ENCODE peak calls at places on chromosome 16, in six cellular contexts. One of them, this sample, is unnamed.

GRCh38 chr16:21574372-21574771 is 25.0 kb upstream of the METTL9 start:
- DNase-seq in pancreas: no peak
- DNase-seq in epithelial cell of esophagus: no peak
- DNase-seq in ovary: no peak
- DNase-seq in NB4: no peak
- DNase-seq in BJ: no peak
- DNase-seq in this sample: no peak

GRCh38 chr16:89502319-89502843 is 5.8 kb upstream of the SPG7 start:
- DNase-seq in pancreas: peak
- DNase-seq in NB4: no peak
- DNase-seq in epithelial cell of esophagus: peak
- DNase-seq in ovary: no peak
- DNase-seq in BJ: no peak
- DNase-seq in this sample: no peak

GRCh38 chr16:14286381-14287230 is 215.5 kb downstream of the MRTFB start:
- DNase-seq in BJ: no peak
- DNase-seq in NB4: no peak
- DNase-seq in epithelial cell of esophagus: no peak
- DNase-seq in pancreas: no peak
- DNase-seq in ovary: peak
- DNase-seq in this sample: peak

GRCh38 chr16:73161977-73162376 is 114.0 kb upstream of the ZFHX3 start:
- DNase-seq in NB4: no peak
- DNase-seq in BJ: no peak
- DNase-seq in epithelial cell of esophagus: no peak
- DNase-seq in pancreas: no peak
- DNase-seq in ovary: no peak
- DNase-seq in this sample: no peak

GRCh38 chr16:24980077-24980793 is 34.9 kb downstream of the ARHGAP17 start:
- DNase-seq in ovary: no peak
- DNase-seq in pancreas: no peak
- DNase-seq in epithelial cell of esophagus: peak
- DNase-seq in BJ: no peak
- DNase-seq in NB4: no peak
- DNase-seq in this sample: no peak

GRCh38 chr16:9409753-9410493 is 318.5 kb downstream of the HAPSTR1 start:
- DNase-seq in epithelial cell of esophagus: no peak
- DNase-seq in pancreas: no peak
- DNase-seq in ovary: no peak
- DNase-seq in NB4: no peak
- DNase-seq in BJ: no peak
- DNase-seq in this sample: no peak

GRCh38 chr16:11152205-11152604 is 103.8 kb downstream of the SOCS1 start:
- DNase-seq in BJ: no peak
- DNase-seq in epithelial cell of esophagus: no peak
- DNase-seq in ovary: no peak
- DNase-seq in pancreas: no peak
- DNase-seq in NB4: no peak
- DNase-seq in this sample: no peak

GRCh38 chr16:86680137-86680536 is 101.8 kb downstream of the FOXL1 start:
- DNase-seq in ovary: no peak
- DNase-seq in BJ: peak
- DNase-seq in epithelial cell of esophagus: peak
- DNase-seq in NB4: no peak
- DNase-seq in pancreas: no peak
- DNase-seq in this sample: no peak

GRCh38 chr16:69166221-69166833 is 20.6 kb upstream of the SNTB2 start:
- DNase-seq in ovary: no peak
- DNase-seq in epithelial cell of esophagus: no peak
- DNase-seq in BJ: no peak
- DNase-seq in pancreas: no peak
- DNase-seq in NB4: no peak
- DNase-seq in this sample: peak

GRCh38 chr16:22220714-22221113 is 14.6 kb downstream of the EEF2K start:
- DNase-seq in BJ: no peak
- DNase-seq in pancreas: no peak
- DNase-seq in NB4: no peak
- DNase-seq in ovary: peak
- DNase-seq in epithelial cell of esophagus: no peak
- DNase-seq in this sample: peak

GRCh38 chr16:20673882-20674683 is 23.4 kb downstream of the ACSM1 start:
- DNase-seq in BJ: no peak
- DNase-seq in ovary: no peak
- DNase-seq in epithelial cell of esophagus: no peak
- DNase-seq in pancreas: no peak
- DNase-seq in NB4: peak
- DNase-seq in this sample: peak

GRCh38 chr16:30923554-30924085 is at the start of gene FBXL19:
- DNase-seq in NB4: no peak
- DNase-seq in epithelial cell of esophagus: no peak
- DNase-seq in BJ: no peak
- DNase-seq in pancreas: peak
- DNase-seq in ovary: peak
- DNase-seq in this sample: no peak

GRCh38 chr16:4081577-4082021 is 34.6 kb downstream of the ADCY9 start:
- DNase-seq in epithelial cell of esophagus: no peak
- DNase-seq in pancreas: no peak
- DNase-seq in ovary: peak
- DNase-seq in BJ: no peak
- DNase-seq in NB4: no peak
- DNase-seq in this sample: no peak

GRCh38 chr16:17125671-17126070 is 345.1 kb downstream of the XYLT1 start:
- DNase-seq in epithelial cell of esophagus: no peak
- DNase-seq in ovary: no peak
- DNase-seq in pancreas: no peak
- DNase-seq in BJ: no peak
- DNase-seq in NB4: no peak
- DNase-seq in this sample: no peak

GRCh38 chr16:16027728-16028310 is 78.4 kb downstream of the ABCC1 start:
- DNase-seq in epithelial cell of esophagus: no peak
- DNase-seq in pancreas: no peak
- DNase-seq in BJ: no peak
- DNase-seq in NB4: no peak
- DNase-seq in ovary: no peak
- DNase-seq in this sample: no peak

GRCh38 chr16:72873853-72874252 is 174.1 kb downstream of the ZFHX3 start:
- DNase-seq in pancreas: no peak
- DNase-seq in ovary: no peak
- DNase-seq in epithelial cell of esophagus: no peak
- DNase-seq in BJ: no peak
- DNase-seq in NB4: no peak
- DNase-seq in this sample: peak

GRCh38 chr16:16149710-16150116 is 73.6 kb downstream of the ABCC6 start:
- DNase-seq in NB4: no peak
- DNase-seq in BJ: no peak
- DNase-seq in pancreas: no peak
- DNase-seq in ovary: no peak
- DNase-seq in epithelial cell of esophagus: no peak
- DNase-seq in this sample: no peak

GRCh38 chr16:86929149-86929871 is 351.0 kb downstream of the FOXL1 start:
- DNase-seq in BJ: no peak
- DNase-seq in epithelial cell of esophagus: peak
- DNase-seq in ovary: no peak
- DNase-seq in NB4: peak
- DNase-seq in pancreas: no peak
- DNase-seq in this sample: no peak

GRCh38 chr16:83626204-83626603 is 181.6 kb upstream of the HSBP1 start:
- DNase-seq in ovary: no peak
- DNase-seq in epithelial cell of esophagus: no peak
- DNase-seq in BJ: no peak
- DNase-seq in NB4: no peak
- DNase-seq in pancreas: no peak
- DNase-seq in this sample: no peak

GRCh38 chr16:46922239-46922638 is 38.1 kb downstream of the GPT2 start:
- DNase-seq in pancreas: no peak
- DNase-seq in NB4: no peak
- DNase-seq in ovary: no peak
- DNase-seq in epithelial cell of esophagus: no peak
- DNase-seq in BJ: no peak
- DNase-seq in this sample: no peak

GRCh38 chr16:24976971-24977672 is 38.0 kb downstream of the ARHGAP17 start:
- DNase-seq in epithelial cell of esophagus: no peak
- DNase-seq in pancreas: no peak
- DNase-seq in ovary: no peak
- DNase-seq in NB4: no peak
- DNase-seq in BJ: no peak
- DNase-seq in this sample: peak

GRCh38 chr16:87571868-87572244 is 30.5 kb upstream of the JPH3 start:
- DNase-seq in epithelial cell of esophagus: no peak
- DNase-seq in BJ: no peak
- DNase-seq in NB4: no peak
- DNase-seq in pancreas: no peak
- DNase-seq in ovary: no peak
- DNase-seq in this sample: no peak

GRCh38 chr16:87288753-87289362 is 28.3 kb downstream of the C16orf95 start:
- DNase-seq in pancreas: no peak
- DNase-seq in NB4: no peak
- DNase-seq in ovary: no peak
- DNase-seq in epithelial cell of esophagus: no peak
- DNase-seq in BJ: peak
- DNase-seq in this sample: no peak

GRCh38 chr16:69243479-69243878 is 56.5 kb downstream of the SNTB2 start:
- DNase-seq in pancreas: no peak
- DNase-seq in NB4: no peak
- DNase-seq in BJ: no peak
- DNase-seq in epithelial cell of esophagus: no peak
- DNase-seq in ovary: no peak
- DNase-seq in this sample: no peak

GRCh38 chr16:56357765-56358322 is 67.5 kb downstream of the AMFR start:
- DNase-seq in ovary: peak
- DNase-seq in epithelial cell of esophagus: no peak
- DNase-seq in NB4: peak
- DNase-seq in pancreas: peak
- DNase-seq in BJ: no peak
- DNase-seq in this sample: peak
- TF ChIP-seq CTCF in ovary: no peak
- TF ChIP-seq CTCF in epithelial cell of esophagus: peak
- TF ChIP-seq CTCF in NB4: peak
- TF ChIP-seq CTCF in pancreas: no peak
- TF ChIP-seq CTCF in BJ: no peak
- TF ChIP-seq CTCF in this sample: no peak

GRCh38 chr16:2341456-2342447 is 1.2 kb upstream of the ABCA3 start:
- DNase-seq in epithelial cell of esophagus: no peak
- DNase-seq in ovary: peak
- DNase-seq in NB4: no peak
- DNase-seq in pancreas: peak
- DNase-seq in BJ: no peak
- DNase-seq in this sample: peak

GRCh38 chr16:2343211-2343610 is 2.7 kb upstream of the ABCA3 start:
- DNase-seq in NB4: no peak
- DNase-seq in ovary: no peak
- DNase-seq in BJ: no peak
- DNase-seq in epithelial cell of esophagus: no peak
- DNase-seq in pancreas: no peak
- DNase-seq in this sample: no peak

GRCh38 chr16:2337431-2338296 is 2.9 kb downstream of the ABCA3 start:
- DNase-seq in epithelial cell of esophagus: no peak
- DNase-seq in pancreas: no peak
- DNase-seq in NB4: no peak
- DNase-seq in BJ: no peak
- DNase-seq in ovary: no peak
- DNase-seq in this sample: no peak

GRCh38 chr16:2340564-2341455 is at the start of gene ABCA3:
- DNase-seq in ovary: peak
- DNase-seq in BJ: peak
- DNase-seq in pancreas: peak
- DNase-seq in epithelial cell of esophagus: peak
- DNase-seq in NB4: peak
- DNase-seq in this sample: peak

GRCh38 chr16:2339521-2340484 is 725 bp downstream of the ABCA3 start:
- DNase-seq in BJ: no peak
- DNase-seq in NB4: peak
- DNase-seq in epithelial cell of esophagus: peak
- DNase-seq in ovary: peak
- DNase-seq in pancreas: peak
- DNase-seq in this sample: peak
- TF ChIP-seq CTCF in BJ: peak
- TF ChIP-seq CTCF in NB4: peak
- TF ChIP-seq CTCF in epithelial cell of esophagus: no peak
- TF ChIP-seq CTCF in ovary: no peak
- TF ChIP-seq CTCF in pancreas: no peak
- TF ChIP-seq CTCF in this sample: no peak

GRCh38 chr16:6682142-6682811 is 650.4 kb upstream of the RBFOX1 start:
- DNase-seq in pancreas: peak
- DNase-seq in ovary: peak
- DNase-seq in BJ: no peak
- DNase-seq in epithelial cell of esophagus: peak
- DNase-seq in NB4: peak
- DNase-seq in this sample: peak

GRCh38 chr16:6687593-6687992 is 645.1 kb upstream of the RBFOX1 start:
- DNase-seq in BJ: no peak
- DNase-seq in NB4: no peak
- DNase-seq in ovary: no peak
- DNase-seq in epithelial cell of esophagus: no peak
- DNase-seq in pancreas: no peak
- DNase-seq in this sample: peak

GRCh38 chr16:6689643-6690042 is 643.0 kb upstream of the RBFOX1 start:
- DNase-seq in pancreas: no peak
- DNase-seq in ovary: no peak
- DNase-seq in epithelial cell of esophagus: no peak
- DNase-seq in NB4: no peak
- DNase-seq in BJ: no peak
- DNase-seq in this sample: no peak

GRCh38 chr16:6684076-6684673 is 648.5 kb upstream of the RBFOX1 start:
- DNase-seq in ovary: no peak
- DNase-seq in NB4: peak
- DNase-seq in pancreas: no peak
- DNase-seq in BJ: no peak
- DNase-seq in epithelial cell of esophagus: peak
- DNase-seq in this sample: peak
- TF ChIP-seq CTCF in ovary: no peak
- TF ChIP-seq CTCF in NB4: peak
- TF ChIP-seq CTCF in pancreas: no peak
- TF ChIP-seq CTCF in BJ: no peak
- TF ChIP-seq CTCF in epithelial cell of esophagus: peak
- TF ChIP-seq CTCF in this sample: peak

DNA sequence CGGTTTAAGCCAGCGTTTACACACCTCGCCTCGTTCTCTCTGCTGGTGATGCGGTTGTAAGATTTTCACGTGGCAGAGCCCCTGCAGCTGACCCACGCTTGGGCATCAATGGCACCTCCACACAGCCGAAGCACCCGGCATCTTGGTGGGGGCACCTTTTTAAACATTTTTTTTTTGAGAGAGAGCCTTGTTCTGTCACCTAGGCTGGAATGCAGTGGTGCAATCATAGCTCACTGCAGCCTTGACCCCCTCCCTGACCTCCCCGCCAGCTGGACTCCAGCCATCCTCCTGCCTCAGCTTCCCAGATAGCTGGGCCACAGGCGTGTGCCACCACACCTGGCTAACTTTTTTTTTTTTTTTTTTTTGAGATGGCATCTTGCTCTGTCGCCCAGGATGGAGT is 4.9 kb downstream of the WDR90 start:
- DNase-seq in epithelial cell of esophagus: no peak
- DNase-seq in BJ: no peak
- DNase-seq in NB4: no peak
- DNase-seq in ovary: no peak
- DNase-seq in pancreas: no peak
- DNase-seq in this sample: no peak
- TF ChIP-seq CTCF in epithelial cell of esophagus: no peak
- TF ChIP-seq CTCF in BJ: no peak
- TF ChIP-seq CTCF in NB4: no peak
- TF ChIP-seq CTCF in ovary: no peak
- TF ChIP-seq CTCF in pancreas: no peak
- TF ChIP-seq CTCF in this sample: no peak

This sample was measured in testis.